ENCODE peak calls at places on chromosomes 4 and X, in four cellular contexts. L, M, G and R are unnamed samples.

GRCh38 chr4:140256335-140256734 is 102.4 kb upstream of the MAML3 start:
- DNase-seq in L (peak), G (peak), M (no peak), R (no peak)

GRCh38 chr4:169132561-169133305 is 122.7 kb upstream of the CBR4 start:
- DNase-seq in G (no peak), L (no peak), M (no peak), R (no peak)

GRCh38 chr4:2741626-2742025 is 14.5 kb downstream of the TNIP2 start:
- DNase-seq in M (no peak), G (no peak), L (no peak), R (no peak)

GRCh38 chrX:40153335-40154221 is 55.8 kb upstream of the BCOR start:
- DNase-seq in M (peak), G (no peak), L (peak), R (peak)

GRCh38 chrX:71098302-71098701 is 2.7 kb downstream of the FOXO4 start:
- DNase-seq in G (no peak), M (peak), L (peak), R (peak)

GRCh38 chr4:100935090-100935489 is 412.2 kb downstream of the PPP3CA start:
- DNase-seq in L (peak), G (no peak), M (no peak), R (no peak)

GRCh38 chr4:8675383-8675782 is 82.8 kb downstream of the CPZ start:
- DNase-seq in G (peak), M (peak), L (no peak), R (peak)

GRCh38 chrX:96433409-96434122 is 251.1 kb upstream of the DIAPH2 start:
- DNase-seq in G (no peak), M (no peak), L (no peak), R (no peak)

GRCh38 chrX:40189018-40189417 is 91.3 kb upstream of the BCOR start:
- DNase-seq in L (no peak), M (no peak), G (no peak), R (no peak)

GRCh38 chr4:183106839-183107238 is 7.8 kb downstream of the WWC2 start:
- DNase-seq in L (no peak), G (peak), M (no peak), R (no peak)

GRCh38 chr4:183111452-183111885 is 12.4 kb downstream of the WWC2 start:
- DNase-seq in G (peak), L (no peak), M (no peak), R (no peak)

GRCh38 chr4:183107891-183108459 is 8.9 kb downstream of the WWC2 start:
- DNase-seq in G (no peak), M (no peak), L (no peak), R (no peak)

GRCh38 chr4:183105092-183105491 is 6.0 kb downstream of the WWC2 start:
- DNase-seq in M (no peak), L (no peak), G (no peak), R (no peak)

GRCh38 chr4:183110244-183110643 is 11.2 kb downstream of the WWC2 start:
- DNase-seq in L (no peak), M (no peak), G (no peak), R (no peak)
- TF ChIP-seq MAX in L (no peak), M (no peak), G (no peak), R (no peak)

DNA sequence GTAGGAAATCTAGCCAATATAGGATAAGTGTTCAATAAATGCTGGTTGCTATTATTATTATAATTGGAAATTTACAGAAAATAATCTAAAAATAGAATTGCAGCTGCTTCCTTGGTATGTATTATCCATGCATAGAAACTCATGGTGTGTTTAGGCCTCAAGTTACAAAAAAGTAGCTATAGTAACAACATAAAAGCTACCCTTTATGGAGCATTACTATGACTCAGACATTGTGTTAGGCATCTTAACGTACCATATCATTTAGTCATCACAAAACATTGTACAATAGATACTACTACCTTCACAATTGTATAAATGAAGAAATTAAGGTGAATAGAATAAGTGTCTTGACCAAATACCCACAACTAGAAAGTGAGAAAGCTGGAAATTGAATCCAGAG is 126.9 kb upstream of the NRK start:
- DNase-seq in M (no peak), G (no peak), L (no peak), R (no peak)
- TF ChIP-seq HMGXB4 in M (no peak), G (no peak), L (no peak), R (no peak)

GRCh38 chrX:34426334-34426733 is 230.8 kb downstream of the TMEM47 start:
- DNase-seq in M (no peak), L (no peak), G (no peak), R (no peak)
- TF ChIP-seq MAX in M (no peak), L (no peak), G (no peak), R (no peak)

DNA sequence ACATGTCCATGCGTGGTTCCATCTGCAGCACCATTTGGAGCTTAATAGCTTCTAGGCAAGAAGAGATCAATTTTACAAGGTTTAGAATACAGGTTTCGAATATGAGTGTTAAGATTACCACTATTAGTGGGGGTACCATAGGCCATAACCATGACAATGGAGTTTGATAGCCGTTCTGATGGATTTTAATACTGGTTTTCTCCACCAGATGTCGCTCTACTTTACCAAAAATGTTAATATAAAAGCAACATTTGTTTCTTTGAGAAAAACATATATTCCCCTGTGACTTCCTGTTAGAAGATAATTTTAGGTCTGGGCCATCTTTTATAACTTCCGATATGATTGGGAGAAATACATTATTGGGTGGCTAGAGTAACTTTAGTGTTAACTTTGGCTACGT is 499.7 kb upstream of the POU3F4 start:
- DNase-seq in L (no peak), G (no peak), M (peak), R (no peak)
- TF ChIP-seq HMGXB4 in L (no peak), G (no peak), M (no peak), R (no peak)

GRCh38 chrX:94576367-94577004 is 902.5 kb downstream of the FAM133A start:
- DNase-seq in M (no peak), G (no peak), L (no peak), R (no peak)
- TF ChIP-seq MAX in M (no peak), G (no peak), L (no peak), R (no peak)

DNA sequence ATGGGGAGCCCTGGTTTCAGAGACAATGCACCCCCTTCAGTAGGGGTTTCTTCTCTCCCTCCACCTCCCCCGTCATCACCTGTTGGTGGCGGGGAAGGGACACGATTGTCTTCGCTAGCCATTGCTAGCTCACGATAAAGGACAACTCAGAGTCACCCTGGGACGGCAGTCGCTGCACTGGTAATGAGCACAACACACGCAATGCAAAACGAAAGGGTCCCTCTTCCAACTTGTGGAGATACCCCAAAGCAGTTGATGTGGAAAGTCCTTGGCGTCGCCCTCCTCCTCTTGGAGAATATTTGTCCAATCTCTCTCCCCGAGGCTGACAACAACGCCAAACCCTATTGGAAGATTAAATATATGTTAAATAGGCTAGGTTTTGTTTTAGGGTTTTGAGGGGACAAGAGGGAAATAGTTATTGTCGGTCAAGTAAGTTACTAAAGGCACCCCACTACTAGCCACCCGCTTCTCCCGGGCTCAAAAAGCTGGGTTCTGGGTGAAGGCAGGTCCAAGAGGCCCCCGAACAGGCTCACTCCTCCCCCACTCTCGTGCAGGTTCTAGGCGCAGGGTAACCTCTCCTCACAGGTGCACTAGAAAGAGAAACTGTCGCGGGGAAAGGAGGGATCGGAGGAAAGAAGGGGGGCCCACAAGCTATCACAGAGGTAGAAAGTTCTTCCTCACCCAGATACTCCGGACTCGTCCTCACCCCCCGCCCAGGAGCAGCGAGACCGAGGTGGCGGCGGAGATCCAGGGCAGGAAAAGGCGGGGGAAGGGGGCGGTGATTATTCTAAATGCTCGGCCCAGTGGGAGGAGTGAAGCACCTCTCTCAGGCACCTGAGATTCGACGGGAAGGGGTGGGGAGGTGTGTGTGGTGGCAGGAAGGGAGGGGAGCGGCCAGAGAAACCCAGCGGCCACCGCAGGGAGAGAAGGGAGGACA is at the start of gene LRBA:
- DNase-seq in L (peak), M (peak), G (peak), R (peak)
- TF ChIP-seq HMGXB4 in L (no peak), M (peak), G (peak), R (no peak)

GRCh38 chrX:69229436-69229835 is 64.2 kb upstream of the PJA1 start:
- DNase-seq in L (no peak), M (no peak), G (no peak), R (no peak)
- TF ChIP-seq MAX in L (no peak), M (no peak), G (no peak), R (no peak)

GRCh38 chr4:147309434-147309833 is 171.5 kb upstream of the EDNRA start:
- DNase-seq in L (no peak), G (no peak), M (no peak), R (no peak)
- TF ChIP-seq HMGXB4 in L (no peak), G (no peak), M (no peak), R (no peak)

DNA sequence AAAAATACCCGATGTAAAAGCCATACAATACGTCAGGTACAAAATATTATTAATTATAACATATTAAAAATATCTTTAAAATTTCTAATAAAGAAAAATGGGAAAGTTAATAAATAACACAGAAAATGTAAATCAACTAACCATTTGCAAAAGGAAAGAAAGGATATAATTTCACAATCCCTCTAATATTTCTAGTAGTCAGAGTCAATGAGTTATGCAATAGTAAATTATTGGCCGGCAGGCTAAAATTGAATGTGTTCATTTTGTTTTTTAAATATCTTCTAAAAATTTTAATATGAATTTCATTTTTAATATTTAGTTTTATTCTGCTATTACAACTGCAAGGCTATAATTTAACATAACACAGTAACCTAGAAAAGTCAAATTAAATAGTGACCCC is 155.7 kb downstream of the FBXW7 start:
- DNase-seq in G (no peak), M (no peak), L (no peak), R (no peak)
- TF ChIP-seq MAX in G (no peak), M (no peak), L (no peak), R (no peak)

GRCh38 chr4:78777556-78777900 is 1.4 kb downstream of the BMP2K start:
- DNase-seq in G (no peak), M (no peak), L (no peak), R (no peak)

GRCh38 chr4:78781086-78781630 is 5.0 kb downstream of the BMP2K start:
- DNase-seq in M (no peak), L (no peak), G (no peak), R (no peak)

GRCh38 chr4:78780093-78780492 is 3.9 kb downstream of the BMP2K start:
- DNase-seq in M (no peak), L (no peak), G (no peak), R (no peak)

GRCh38 chr4:78778530-78778929 is 2.4 kb downstream of the BMP2K start:
- DNase-seq in G (no peak), L (no peak), M (no peak), R (no peak)

DNA sequence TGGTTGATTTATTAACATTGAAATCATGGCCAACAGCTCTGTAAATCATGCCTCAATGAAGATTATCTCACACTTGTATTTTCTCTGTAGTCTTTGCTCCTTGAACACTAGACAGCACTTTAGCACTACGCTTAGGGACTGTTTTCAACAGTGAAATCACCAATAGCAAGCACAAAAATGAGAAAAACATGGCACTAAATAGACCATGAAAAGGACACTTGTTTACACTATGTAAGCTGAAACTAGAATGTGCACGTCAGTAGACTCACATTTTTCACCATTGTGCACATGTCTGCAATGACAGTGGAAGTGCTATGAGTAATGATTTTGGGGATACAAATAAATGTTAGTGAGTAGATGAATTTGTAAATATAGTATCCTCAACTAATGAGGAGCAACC is 3.1 kb downstream of the BMP2K start:
- DNase-seq in G (no peak), M (no peak), L (no peak), R (no peak)
- TF ChIP-seq HMGXB4 in G (no peak), M (no peak), L (no peak), R (no peak)